ENCODE peak calls at places on chromosomes 5 and 9, in five cellular contexts. One of them, this sample, is unnamed.

GRCh38 chr9:83508072-83508471 is 30.1 kb downstream of the FRMD3 start:
- DNase-seq in D721Med: no peak
- DNase-seq in tibial artery: no peak
- DNase-seq in RWPE1: no peak
- DNase-seq in fibroblast of pulmonary artery: peak; percentile 23
- DNase-seq in this sample: no peak

GRCh38 chr5:6765612-6766525 is 52.6 kb downstream of the TENT4A start:
- DNase-seq in D721Med: peak; percentile 92
- DNase-seq in tibial artery: peak; percentile 88
- DNase-seq in RWPE1: peak; percentile 89
- DNase-seq in fibroblast of pulmonary artery: peak; percentile 78
- DNase-seq in this sample: peak; percentile 84

GRCh38 chr5:4189317-4189716 is 593.7 kb downstream of the IRX1 start:
- DNase-seq in D721Med: no peak
- DNase-seq in tibial artery: no peak
- DNase-seq in RWPE1: no peak
- DNase-seq in fibroblast of pulmonary artery: no peak
- DNase-seq in this sample: no peak

GRCh38 chr5:72314571-72315172 is 5.4 kb downstream of the MRPS27 start:
- DNase-seq in D721Med: no peak
- DNase-seq in tibial artery: no peak
- DNase-seq in RWPE1: peak; percentile 43
- DNase-seq in fibroblast of pulmonary artery: peak; percentile 87
- DNase-seq in this sample: no peak

GRCh38 chr9:37905776-37906175 is 1.8 kb upstream of the SLC25A51 start:
- DNase-seq in D721Med: no peak
- DNase-seq in tibial artery: peak; percentile 6
- DNase-seq in RWPE1: no peak
- DNase-seq in fibroblast of pulmonary artery: no peak
- DNase-seq in this sample: no peak

GRCh38 chr5:91641730-91642350 is 258.7 kb upstream of the ARRDC3 start:
- DNase-seq in D721Med: no peak
- DNase-seq in tibial artery: no peak
- DNase-seq in RWPE1: peak; percentile 23
- DNase-seq in fibroblast of pulmonary artery: peak; percentile 64
- DNase-seq in this sample: peak; percentile 12

GRCh38 chr9:79431019-79431679 is 140.6 kb upstream of the TLE4 start:
- DNase-seq in D721Med: no peak
- DNase-seq in tibial artery: no peak
- DNase-seq in RWPE1: no peak
- DNase-seq in fibroblast of pulmonary artery: peak; percentile 1
- DNase-seq in this sample: no peak

GRCh38 chr5:134026521-134027202 is 21.9 kb upstream of the VDAC1 start:
- DNase-seq in D721Med: peak; percentile 76
- DNase-seq in tibial artery: peak; percentile 42
- DNase-seq in RWPE1: peak; percentile 87
- DNase-seq in fibroblast of pulmonary artery: peak; percentile 74
- DNase-seq in this sample: peak; percentile 66

GRCh38 chr9:96138616-96139015 is 163.4 kb downstream of the HSD17B3 start:
- DNase-seq in D721Med: no peak
- DNase-seq in tibial artery: no peak
- DNase-seq in RWPE1: no peak
- DNase-seq in fibroblast of pulmonary artery: no peak
- DNase-seq in this sample: no peak

GRCh38 chr5:116532762-116533525 is 41.7 kb downstream of the SEMA6A start:
- DNase-seq in D721Med: no peak
- DNase-seq in tibial artery: no peak
- DNase-seq in RWPE1: no peak
- DNase-seq in fibroblast of pulmonary artery: no peak
- DNase-seq in this sample: no peak

GRCh38 chr5:159262472-159262858 is 625 bp upstream of the UBLCP1 start:
- DNase-seq in D721Med: no peak
- DNase-seq in tibial artery: no peak
- DNase-seq in RWPE1: peak; percentile 55
- DNase-seq in fibroblast of pulmonary artery: peak; percentile 42
- DNase-seq in this sample: no peak

GRCh38 chr5:177361418-177362101 is 3.8 kb downstream of the RGS14 start:
- DNase-seq in D721Med: no peak
- DNase-seq in tibial artery: no peak
- DNase-seq in RWPE1: no peak
- DNase-seq in fibroblast of pulmonary artery: no peak
- DNase-seq in this sample: no peak

GRCh38 chr5:110351451-110351850 is 375.0 kb downstream of the TMEM232 start:
- DNase-seq in D721Med: no peak
- DNase-seq in tibial artery: no peak
- DNase-seq in RWPE1: no peak
- DNase-seq in fibroblast of pulmonary artery: no peak
- DNase-seq in this sample: no peak

GRCh38 chr9:1647776-1648175 is 367.4 kb upstream of the SMARCA2 start:
- DNase-seq in D721Med: no peak
- DNase-seq in tibial artery: no peak
- DNase-seq in RWPE1: peak; percentile 30
- DNase-seq in fibroblast of pulmonary artery: no peak
- DNase-seq in this sample: no peak

GRCh38 chr5:160479926-160480325 is 58.3 kb downstream of the PTTG1 start:
- DNase-seq in D721Med: no peak
- DNase-seq in tibial artery: no peak
- DNase-seq in RWPE1: no peak
- DNase-seq in fibroblast of pulmonary artery: peak; percentile 57
- DNase-seq in this sample: no peak

GRCh38 chr9:20271107-20271506 is 351.2 kb downstream of the MLLT3 start:
- DNase-seq in D721Med: no peak
- DNase-seq in tibial artery: no peak
- DNase-seq in RWPE1: no peak
- DNase-seq in fibroblast of pulmonary artery: no peak
- DNase-seq in this sample: no peak

GRCh38 chr9:20276762-20277161 is 345.5 kb downstream of the MLLT3 start:
- DNase-seq in D721Med: no peak
- DNase-seq in tibial artery: no peak
- DNase-seq in RWPE1: no peak
- DNase-seq in fibroblast of pulmonary artery: no peak
- DNase-seq in this sample: no peak

GRCh38 chr9:20270176-20270575 is 352.1 kb downstream of the MLLT3 start:
- DNase-seq in D721Med: no peak
- DNase-seq in tibial artery: no peak
- DNase-seq in RWPE1: peak; percentile 13
- DNase-seq in fibroblast of pulmonary artery: no peak
- DNase-seq in this sample: no peak

GRCh38 chr9:20269620-20270019 is 352.7 kb downstream of the MLLT3 start:
- DNase-seq in D721Med: no peak
- DNase-seq in tibial artery: no peak
- DNase-seq in RWPE1: peak; percentile 11
- DNase-seq in fibroblast of pulmonary artery: no peak
- DNase-seq in this sample: no peak

DNA sequence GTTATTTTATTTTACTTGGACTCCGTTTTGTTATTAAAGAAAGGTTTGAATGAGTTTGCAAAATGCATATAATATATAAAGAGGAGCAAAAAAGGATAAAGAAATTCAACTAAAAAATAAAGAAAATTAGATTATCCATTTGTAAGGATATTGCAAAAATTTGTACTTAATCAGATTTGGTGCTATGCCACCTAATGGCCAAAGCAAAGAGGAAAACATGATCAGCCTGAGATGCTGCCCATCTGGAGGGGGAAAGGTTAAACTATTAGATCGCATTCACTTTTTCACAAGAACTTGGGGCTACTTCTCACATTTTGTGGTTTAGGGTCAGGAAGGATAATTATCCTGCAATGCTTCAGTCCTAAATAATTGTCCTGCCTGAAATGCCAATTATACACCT is 350.6 kb downstream of the MLLT3 start:
- DNase-seq in D721Med: no peak
- DNase-seq in tibial artery: no peak
- DNase-seq in RWPE1: no peak
- DNase-seq in fibroblast of pulmonary artery: no peak
- DNase-seq in this sample: no peak
- TF ChIP-seq CTCF in D721Med: peak; percentile 11
- TF ChIP-seq CTCF in tibial artery: no peak
- TF ChIP-seq CTCF in RWPE1: peak; percentile 27
- TF ChIP-seq CTCF in fibroblast of pulmonary artery: no peak
- TF ChIP-seq CTCF in this sample: no peak

GRCh38 chr9:134635431-134636141 is 6.0 kb upstream of the COL5A1 start:
- DNase-seq in D721Med: no peak
- DNase-seq in tibial artery: peak; percentile 54
- DNase-seq in RWPE1: no peak
- DNase-seq in fibroblast of pulmonary artery: no peak
- DNase-seq in this sample: no peak

GRCh38 chr9:134638503-134639090 is 3.0 kb upstream of the COL5A1 start:
- DNase-seq in D721Med: no peak
- DNase-seq in tibial artery: no peak
- DNase-seq in RWPE1: no peak
- DNase-seq in fibroblast of pulmonary artery: no peak
- DNase-seq in this sample: no peak

GRCh38 chr9:134636142-134636507 is 5.5 kb upstream of the COL5A1 start:
- DNase-seq in D721Med: no peak
- DNase-seq in tibial artery: peak; percentile 35
- DNase-seq in RWPE1: no peak
- DNase-seq in fibroblast of pulmonary artery: no peak
- DNase-seq in this sample: no peak

GRCh38 chr9:134637696-134638502 is 3.7 kb upstream of the COL5A1 start:
- DNase-seq in D721Med: no peak
- DNase-seq in tibial artery: no peak
- DNase-seq in RWPE1: no peak
- DNase-seq in fibroblast of pulmonary artery: peak; percentile 18
- DNase-seq in this sample: no peak

GRCh38 chr9:134637241-134637640 is 4.4 kb upstream of the COL5A1 start:
- DNase-seq in D721Med: no peak
- DNase-seq in tibial artery: peak; percentile 54
- DNase-seq in RWPE1: no peak
- DNase-seq in fibroblast of pulmonary artery: no peak
- DNase-seq in this sample: no peak
- TF ChIP-seq CTCF in D721Med: no peak
- TF ChIP-seq CTCF in tibial artery: no peak
- TF ChIP-seq CTCF in RWPE1: no peak
- TF ChIP-seq CTCF in fibroblast of pulmonary artery: no peak
- TF ChIP-seq CTCF in this sample: no peak

DNA sequence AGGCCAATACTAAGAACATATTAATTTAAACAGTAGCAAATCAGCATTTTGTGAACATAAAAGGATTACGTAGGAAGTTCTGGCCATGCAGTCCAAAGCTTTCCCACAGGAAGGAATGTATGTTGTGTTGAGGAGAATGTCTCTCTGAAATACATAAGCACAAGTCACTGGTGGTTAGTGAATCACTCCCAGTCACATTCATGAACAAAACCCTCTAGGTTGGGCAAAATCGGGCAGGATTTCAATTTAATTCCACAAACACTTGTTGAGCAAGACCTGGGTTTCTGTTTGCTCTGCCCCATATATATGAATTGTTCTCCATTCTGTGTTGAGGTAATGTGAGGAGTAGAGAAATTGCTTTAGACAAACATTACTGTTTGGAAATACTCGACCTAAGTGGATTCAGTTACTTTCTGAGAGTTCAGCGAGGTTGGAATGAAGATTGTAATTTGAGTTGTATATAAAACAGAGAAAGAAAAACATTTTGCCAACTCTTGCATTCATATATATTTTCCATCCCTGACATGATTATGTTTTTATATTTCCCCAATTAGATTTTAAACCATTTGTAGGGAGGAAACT is 127.6 kb upstream of the RPS23 start:
- DNase-seq in D721Med: no peak
- DNase-seq in tibial artery: no peak
- DNase-seq in RWPE1: peak; percentile 96
- DNase-seq in fibroblast of pulmonary artery: peak; percentile 99
- DNase-seq in this sample: no peak
- TF ChIP-seq CTCF in D721Med: no peak
- TF ChIP-seq CTCF in tibial artery: no peak
- TF ChIP-seq CTCF in RWPE1: no peak
- TF ChIP-seq CTCF in fibroblast of pulmonary artery: no peak
- TF ChIP-seq CTCF in this sample: no peak

GRCh38 chr5:141343953-141344463 is 379 bp downstream of the PCDHGA3 start:
- DNase-seq in D721Med: no peak
- DNase-seq in tibial artery: no peak
- DNase-seq in RWPE1: no peak
- DNase-seq in fibroblast of pulmonary artery: no peak
- DNase-seq in this sample: no peak

GRCh38 chr5:141349917-141350619 is at the start of gene PCDHGB1:
- DNase-seq in D721Med: peak; percentile 63
- DNase-seq in tibial artery: no peak
- DNase-seq in RWPE1: peak; percentile 35
- DNase-seq in fibroblast of pulmonary artery: peak; percentile 66
- DNase-seq in this sample: peak; percentile 85

GRCh38 chr5:141342773-141343172 is 856 bp upstream of the PCDHGA3 start:
- DNase-seq in D721Med: no peak
- DNase-seq in tibial artery: no peak
- DNase-seq in RWPE1: no peak
- DNase-seq in fibroblast of pulmonary artery: no peak
- DNase-seq in this sample: no peak

GRCh38 chr5:141343242-141343952 is at the start of gene PCDHGA3:
- DNase-seq in D721Med: no peak
- DNase-seq in tibial artery: no peak
- DNase-seq in RWPE1: no peak
- DNase-seq in fibroblast of pulmonary artery: peak; percentile 74
- DNase-seq in this sample: peak; percentile 69

DNA sequence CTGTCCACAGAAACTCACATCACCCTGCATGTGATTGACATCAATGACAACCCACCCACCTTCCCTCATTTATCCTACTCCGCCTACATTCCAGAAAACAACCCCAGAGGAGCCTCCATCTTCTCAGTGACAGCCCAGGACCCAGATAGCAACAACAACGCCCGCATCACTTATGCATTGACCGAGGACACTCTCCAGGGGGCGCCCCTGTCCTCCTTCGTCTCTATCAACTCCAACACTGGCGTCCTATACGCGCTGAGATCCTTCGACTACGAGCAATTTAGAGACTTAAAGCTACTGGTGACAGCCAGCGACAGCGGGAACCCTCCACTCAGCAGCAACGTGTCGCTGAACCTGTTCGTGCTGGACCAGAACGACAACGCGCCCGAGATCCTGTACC is 1.7 kb downstream of the PCDHGA3 start:
- DNase-seq in D721Med: no peak
- DNase-seq in tibial artery: no peak
- DNase-seq in RWPE1: no peak
- DNase-seq in fibroblast of pulmonary artery: no peak
- DNase-seq in this sample: no peak
- TF ChIP-seq CTCF in D721Med: no peak
- TF ChIP-seq CTCF in tibial artery: no peak
- TF ChIP-seq CTCF in RWPE1: no peak
- TF ChIP-seq CTCF in fibroblast of pulmonary artery: no peak
- TF ChIP-seq CTCF in this sample: no peak